ENCODE peak calls at places on chromosomes 2 and 18, in eight cellular contexts. T is cardiac muscle cell, C is Peyer's patch, Y is pancreas, O is sigmoid colon, G is HL-60, X is IMR-90, Z is AG04449. F is an unnamed sample.

GRCh38 chr2:110149330-110150220 is 34.0 kb upstream of the MALL start:
- DNase-seq in O (no peak), G (no peak), Y (no peak), T (peak), C (no peak), Z (peak), X (peak), F (no peak)

GRCh38 chr2:46118656-46119338 is 178.4 kb upstream of the EPAS1 start:
- DNase-seq in C (no peak), T (peak), O (no peak), G (no peak), X (no peak), Z (no peak), Y (no peak), F (no peak)

GRCh38 chr2:70094978-70095832 is 7.9 kb downstream of the PCBP1 start:
- DNase-seq in C (no peak), Z (no peak), T (peak), X (peak), O (peak), Y (peak), G (peak), F (no peak)

GRCh38 chr2:102278720-102279390 is 32.5 kb upstream of the IL1RL1 start:
- DNase-seq in O (no peak), Y (no peak), Z (no peak), G (peak), C (no peak), T (no peak), X (peak), F (no peak)

GRCh38 chr18:75116809-75117208 is 92.1 kb downstream of the PTGR3 start:
- DNase-seq in O (no peak), Y (peak), X (no peak), Z (no peak), T (no peak), C (no peak), G (no peak), F (no peak)

GRCh38 chr2:214679736-214680135 is 129.7 kb downstream of the BARD1 start:
- DNase-seq in X (no peak), O (no peak), Z (no peak), C (no peak), Y (no peak), G (no peak), T (no peak), F (no peak)

GRCh38 chr2:79259296-79259695 is 99.7 kb upstream of the REG3A start:
- DNase-seq in X (no peak), Y (no peak), G (no peak), Z (no peak), T (no peak), O (no peak), C (no peak), F (no peak)

GRCh38 chr2:24491626-24492282 is 700 bp downstream of the NCOA1 start:
- DNase-seq in C (peak), G (peak), Z (no peak), Y (peak), T (peak), X (no peak), O (peak), F (peak)

GRCh38 chr2:70905443-70905842 is 30.3 kb upstream of the ATP6V1B1 start:
- DNase-seq in T (no peak), Z (no peak), Y (no peak), C (no peak), G (no peak), O (no peak), X (no peak), F (no peak)

GRCh38 chr2:157726946-157727345 is 98.3 kb upstream of the ACVR1C start:
- DNase-seq in T (no peak), Y (no peak), O (no peak), G (no peak), Z (no peak), C (no peak), X (no peak), F (no peak)

GRCh38 chr2:160581448-160581847 is 87.8 kb upstream of the RBMS1 start:
- DNase-seq in Z (no peak), C (no peak), Y (no peak), G (no peak), O (no peak), X (no peak), T (no peak), F (no peak)

GRCh38 chr2:160583162-160583522 is 89.5 kb upstream of the RBMS1 start:
- DNase-seq in T (peak), X (peak), Z (peak), G (no peak), C (no peak), O (no peak), Y (no peak), F (no peak)

GRCh38 chr2:160581035-160581434 is 87.4 kb upstream of the RBMS1 start:
- DNase-seq in T (no peak), O (no peak), X (peak), Z (no peak), Y (no peak), G (no peak), C (no peak), F (no peak)

GRCh38 chr2:160583823-160584537 is 90.4 kb upstream of the RBMS1 start:
- DNase-seq in Z (no peak), X (no peak), O (no peak), Y (no peak), G (no peak), T (no peak), C (no peak), F (no peak)

DNA sequence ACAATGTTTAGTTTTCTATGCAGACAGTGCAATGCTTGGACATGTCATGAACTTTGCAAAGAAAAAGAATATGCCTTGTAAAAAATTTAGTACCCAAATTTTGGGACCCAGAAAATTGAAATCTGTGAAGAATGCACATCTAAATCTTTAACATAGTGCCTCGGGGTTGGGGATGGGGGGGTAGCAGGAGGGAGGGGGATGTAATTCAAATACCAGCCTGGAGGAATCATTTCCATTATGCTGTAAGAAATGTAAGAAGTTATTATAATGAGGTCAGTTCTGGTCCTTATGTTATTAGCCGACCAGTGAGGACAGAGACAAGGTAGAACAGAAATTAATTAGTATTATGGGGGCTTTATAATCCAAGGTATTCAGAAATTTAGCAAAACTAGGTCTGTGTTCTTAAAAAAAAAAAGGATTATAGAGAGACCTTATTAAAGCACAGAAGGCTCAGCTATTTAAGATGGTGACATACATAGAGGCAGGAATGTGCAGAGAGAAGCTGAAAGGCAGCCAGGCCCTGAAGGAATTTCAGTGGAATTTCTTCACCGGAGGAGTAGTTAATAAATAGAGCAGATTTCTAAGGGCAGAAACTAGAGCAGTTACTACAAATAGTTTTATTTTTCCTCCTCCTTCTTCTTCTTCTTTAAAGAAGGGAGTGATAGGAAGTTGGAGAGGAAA is 89.0 kb upstream of the RBMS1 start:
- DNase-seq in O (no peak), Y (no peak), T (peak), Z (peak), C (no peak), G (no peak), X (peak), F (no peak)
- TF ChIP-seq CTCF in O (no peak), Y (no peak), T (no peak), Z (no peak), C (no peak), G (no peak), X (peak), F (no peak)

GRCh38 chr2:29783696-29784095 is 137.7 kb downstream of the ALK start:
- DNase-seq in C (no peak), T (no peak), X (no peak), G (no peak), O (no peak), Z (no peak), Y (no peak), F (no peak)
- TF ChIP-seq CTCF in C (no peak), T (no peak), X (no peak), G (no peak), O (no peak), Z (no peak), Y (no peak), F (no peak)

GRCh38 chr2:54052825-54053718 is 62.3 kb upstream of the ACYP2 start:
- DNase-seq in X (no peak), T (no peak), G (no peak), C (no peak), O (no peak), Z (no peak), Y (no peak), F (no peak)
- TF ChIP-seq CTCF in X (no peak), T (peak), G (no peak), C (no peak), O (no peak), Z (peak), Y (no peak), F (no peak)

GRCh38 chr2:1854747-1855146 is 110.4 kb upstream of the PXDN start:
- DNase-seq in C (no peak), Y (no peak), G (no peak), T (peak), Z (no peak), O (no peak), X (peak), F (no peak)
- TF ChIP-seq CTCF in C (no peak), Y (no peak), G (no peak), T (peak), Z (peak), O (peak), X (peak), F (no peak)

DNA sequence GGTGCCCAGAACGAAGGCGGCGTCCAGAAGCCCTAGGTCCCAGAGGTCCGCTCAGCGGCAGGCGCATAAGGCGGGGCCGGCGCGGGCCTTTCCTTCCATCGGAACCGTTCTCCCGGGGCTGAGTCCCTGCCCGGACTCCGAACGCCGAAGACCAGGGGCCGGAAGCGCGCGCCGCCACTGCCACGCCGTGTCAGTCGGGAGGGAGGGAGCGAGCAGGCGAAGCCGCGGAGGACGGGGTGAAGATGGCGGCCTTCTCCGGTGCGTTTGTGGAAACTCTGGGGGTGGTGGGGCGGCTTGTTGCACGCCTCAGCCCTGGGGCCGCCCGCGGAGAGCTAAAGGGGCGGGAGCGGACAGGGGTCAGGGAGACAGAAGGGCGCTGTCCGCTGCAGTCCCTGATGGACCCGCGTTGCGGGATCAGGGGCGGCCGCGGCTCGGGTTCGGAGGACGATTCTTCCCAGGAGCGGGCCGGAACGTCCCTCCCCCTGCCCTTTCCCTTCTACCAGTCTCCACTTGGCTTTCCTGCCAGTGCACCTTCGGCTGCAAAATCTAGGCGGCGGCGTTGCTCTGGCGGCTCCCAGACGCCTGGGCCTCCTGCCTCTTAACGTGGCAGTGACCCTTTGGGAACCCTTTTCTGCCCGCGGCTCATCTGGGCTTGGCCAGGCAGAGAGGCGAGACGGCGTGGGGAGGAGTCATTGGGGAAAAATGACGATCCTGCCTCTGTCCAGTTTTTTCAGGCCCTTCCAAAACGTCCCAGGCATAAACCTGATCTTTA is at the start of gene DDX1:
- DNase-seq in T (peak), Z (peak), Y (peak), C (peak), X (peak), O (peak), G (peak), F (peak)
- TF ChIP-seq CTCF in T (no peak), Z (no peak), Y (no peak), C (no peak), X (no peak), O (no peak), G (no peak), F (no peak)

GRCh38 chr2:158835431-158835830 is 40.3 kb downstream of the DAPL1 start:
- DNase-seq in T (peak), O (no peak), X (no peak), Y (no peak), G (no peak), C (no peak), Z (no peak), F (no peak)
- TF ChIP-seq CTCF in T (no peak), O (no peak), X (no peak), Y (no peak), G (no peak), C (no peak), Z (no peak), F (no peak)